ENCODE peak calls at places on chromosomes 2 and 18, in six cellular contexts. C is stomach; R is RWPE2; Z is right atrium auricular region; G is GM23338; T is CD8-positive, alpha-beta T cell. X is an unnamed sample.

GRCh38 chr2:98502556-98503335 is 58.1 kb downstream of the INPP4A start:
- DNase-seq in C (no peak), R (no peak), Z (peak; percentile 47), G (no peak), T (no peak), X (no peak)

GRCh38 chr2:30331869-30332268 is 100.5 kb downstream of the LBH start:
- DNase-seq in C (no peak), R (no peak), Z (no peak), G (no peak), T (no peak), X (no peak)

GRCh38 chr2:118750959-118751565 is 96.4 kb downstream of the EN1 start:
- DNase-seq in C (no peak), R (no peak), Z (no peak), G (no peak), T (no peak), X (no peak)

GRCh38 chr2:232528746-232529445 is 2.9 kb downstream of the CHRND start:
- DNase-seq in C (no peak), R (peak; percentile 30), Z (no peak), G (no peak), T (no peak), X (peak; percentile 41)

GRCh38 chr2:134173338-134174016 is 80.4 kb upstream of the MGAT5 start:
- DNase-seq in C (peak; percentile 54), R (no peak), Z (peak; percentile 60), G (no peak), T (no peak), X (no peak)

GRCh38 chr2:132632000-132632649 is 37.9 kb downstream of the LYPD1 start:
- DNase-seq in C (no peak), R (no peak), Z (no peak), G (no peak), T (no peak), X (no peak)

GRCh38 chr18:3852321-3852720 is 402.3 kb downstream of the TGIF1 start:
- DNase-seq in C (no peak), R (no peak), Z (no peak), G (peak; percentile 63), T (no peak), X (no peak)

GRCh38 chr2:130393318-130393910 is 37.6 kb downstream of the PTPN18 start:
- DNase-seq in C (no peak), R (no peak), Z (no peak), G (no peak), T (no peak), X (no peak)

GRCh38 chr2:149375801-149376349 is 45.5 kb downstream of the LYPD6 start:
- DNase-seq in C (no peak), R (no peak), Z (no peak), G (no peak), T (no peak), X (no peak)

GRCh38 chr2:128791120-128791982 is 472.7 kb upstream of the HS6ST1 start:
- DNase-seq in C (no peak), R (no peak), Z (peak; percentile 54), G (no peak), T (no peak), X (peak; percentile 46)

GRCh38 chr2:108535380-108535677 is 1.1 kb downstream of the LIMS1 start:
- DNase-seq in C (no peak), R (no peak), Z (no peak), G (peak; percentile 11), T (no peak), X (no peak)

GRCh38 chr2:73264783-73265182 is 19.5 kb downstream of the FBXO41 start:
- DNase-seq in C (no peak), R (no peak), Z (no peak), G (no peak), T (no peak), X (peak; percentile 46)

GRCh38 chr18:76081536-76081935 is 413.5 kb downstream of the ZNF516 start:
- DNase-seq in C (no peak), R (no peak), Z (no peak), G (no peak), T (no peak), X (no peak)

GRCh38 chr2:221205103-221205502 is 367.0 kb downstream of the EPHA4 start:
- DNase-seq in C (no peak), R (no peak), Z (no peak), G (no peak), T (no peak), X (no peak)

GRCh38 chr18:55316615-55317184 is 271.3 kb downstream of the TCF4 start:
- DNase-seq in C (no peak), R (no peak), Z (no peak), G (no peak), T (no peak), X (no peak)

GRCh38 chr2:33220533-33220932 is 255.9 kb upstream of the RASGRP3 start:
- DNase-seq in C (no peak), R (no peak), Z (no peak), G (no peak), T (no peak), X (no peak)

GRCh38 chr18:79353238-79353637 is 42.5 kb upstream of the NFATC1 start:
- DNase-seq in C (no peak), R (no peak), Z (no peak), G (peak; percentile 61), T (no peak), X (no peak)

GRCh38 chr2:148876589-148877402 is 1.8 kb downstream of the KIF5C start:
- DNase-seq in C (peak; percentile 27), R (no peak), Z (no peak), G (peak; percentile 95), T (peak; percentile 55), X (no peak)

DNA sequence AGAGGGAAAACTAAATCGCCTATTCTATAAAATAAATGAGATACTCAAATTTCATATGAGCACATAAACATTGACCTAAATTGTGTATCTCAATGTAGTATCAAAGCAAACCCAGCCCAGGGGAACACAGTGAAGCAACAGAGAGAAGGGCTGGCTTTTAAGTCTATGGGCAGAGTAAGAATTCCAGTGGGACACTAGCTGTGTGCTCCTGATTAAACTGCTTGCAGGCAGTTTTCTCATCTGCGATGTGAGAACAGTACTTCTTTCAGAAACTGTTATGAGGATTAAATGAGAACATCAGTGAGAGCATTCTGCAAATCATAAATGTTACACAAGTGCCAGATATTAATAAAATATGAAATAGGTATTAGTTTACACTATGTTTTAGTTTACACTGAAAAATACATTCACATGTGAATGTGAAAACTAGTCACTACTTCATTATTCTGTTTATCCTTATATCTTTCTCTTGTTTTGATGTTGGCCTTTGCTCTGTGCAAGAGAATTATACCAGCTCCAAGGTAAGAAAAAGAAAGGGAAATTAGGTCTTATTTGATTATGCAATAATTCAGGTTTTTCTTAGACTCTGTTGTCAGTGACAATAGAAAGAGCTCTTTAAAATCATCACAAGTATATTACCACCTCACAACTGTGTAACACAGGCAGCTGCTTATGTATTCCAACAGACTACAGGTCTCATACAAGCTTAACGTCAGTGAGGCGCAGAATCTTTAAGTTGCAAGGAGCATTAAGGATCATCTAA is 47.5 kb downstream of the GAREM1 start:
- DNase-seq in C (no peak), R (no peak), Z (no peak), G (no peak), T (no peak), X (no peak)
- H3K4me1 ChIP-seq in C (peaks cover 21% of the 10 kb centered on the region), R (peaks cover 11% of the 10 kb centered on the region), Z (peaks cover 86% of the 10 kb centered on the region), G (no peaks in the 10 kb centered on the region), T (no peaks in the 10 kb centered on the region), X (no peaks in the 10 kb centered on the region)

DNA sequence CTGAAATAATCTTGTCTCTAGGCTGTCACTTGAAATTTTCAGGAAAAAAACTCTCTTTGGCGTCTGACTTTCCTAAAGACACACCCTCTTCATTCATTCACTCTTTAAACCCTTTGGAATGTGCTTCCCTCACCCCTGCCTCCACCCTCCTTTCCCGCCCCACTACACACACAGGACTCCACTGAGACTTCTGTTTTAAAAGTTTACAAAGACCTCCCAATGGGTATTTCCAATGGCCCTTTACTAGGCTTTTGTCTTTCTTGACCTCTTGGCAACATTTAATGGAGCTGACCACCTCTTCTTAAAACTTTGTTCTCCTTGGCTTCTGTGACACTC is 96.1 kb downstream of the RBMS1 start:
- DNase-seq in C (no peak), R (no peak), Z (no peak), G (peak; percentile 61), T (no peak), X (no peak)
- H3K4me1 ChIP-seq in C (peaks cover 18% of the 10 kb centered on the region), R (peaks cover 77% of the 10 kb centered on the region), Z (peaks cover 44% of the 10 kb centered on the region), G (peaks cover 53% of the 10 kb centered on the region), T (peaks cover 85% of the 10 kb centered on the region), X (peaks cover 52% of the 10 kb centered on the region)

GRCh38 chr2:218401834-218402370 is 2.2 kb downstream of the CTDSP1 start:
- DNase-seq in C (no peak), R (no peak), Z (no peak), G (no peak), T (peak; percentile 6), X (peak; percentile 68)
- H3K4me1 ChIP-seq in C (peaks cover 65% of the 10 kb centered on the region), R (peaks cover 8% of the 10 kb centered on the region), Z (peaks cover 73% of the 10 kb centered on the region), G (peaks cover 24% of the 10 kb centered on the region), T (peaks cover 55% of the 10 kb centered on the region), X (peaks cover 41% of the 10 kb centered on the region)

DNA sequence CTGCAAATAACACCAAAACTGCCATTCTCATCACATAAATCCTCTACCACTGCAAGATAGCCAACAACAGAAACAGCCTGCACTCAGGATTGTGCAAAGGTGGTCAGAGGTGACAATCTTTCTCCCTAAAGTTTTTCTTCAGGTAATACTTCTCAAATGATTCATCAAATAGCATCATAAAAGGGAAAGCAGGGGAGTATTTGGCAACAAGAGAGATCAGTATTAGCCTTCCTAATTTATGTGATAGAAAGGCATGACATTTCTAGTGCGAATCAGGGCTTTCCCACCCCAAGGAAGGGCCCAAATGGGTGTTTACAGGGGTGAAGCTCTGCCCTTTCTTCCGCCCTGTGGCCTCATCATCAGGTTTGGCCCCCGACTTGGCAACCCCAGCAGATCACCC is 64.5 kb downstream of the STK39 start:
- DNase-seq in C (no peak), R (no peak), Z (no peak), G (no peak), T (no peak), X (no peak)
- H3K4me1 ChIP-seq in C (peaks cover 13% of the 10 kb centered on the region), R (peaks cover 60% of the 10 kb centered on the region), Z (peaks cover 24% of the 10 kb centered on the region), G (peaks cover 50% of the 10 kb centered on the region), T (peaks cover 5% of the 10 kb centered on the region), X (peaks cover 22% of the 10 kb centered on the region)

GRCh38 chr18:28091197-28091596 is 85.7 kb downstream of the CDH2 start:
- DNase-seq in C (no peak), R (no peak), Z (no peak), G (no peak), T (no peak), X (no peak)
- H3K4me1 ChIP-seq in C (no peaks in the 10 kb centered on the region), R (peaks cover 3% of the 10 kb centered on the region), Z (peaks cover 31% of the 10 kb centered on the region), G (peaks cover 41% of the 10 kb centered on the region), T (no peaks in the 10 kb centered on the region), X (no peaks in the 10 kb centered on the region)

GRCh38 chr2:40450066-40450841 is 1.6 kb downstream of the SLC8A1 start:
- DNase-seq in C (no peak), R (no peak), Z (no peak), G (peak; percentile 20), T (no peak), X (no peak)
- H3K4me1 ChIP-seq in C (no peaks in the 10 kb centered on the region), R (peaks cover 16% of the 10 kb centered on the region), Z (peaks cover 54% of the 10 kb centered on the region), G (peaks cover 44% of the 10 kb centered on the region), T (no peaks in the 10 kb centered on the region), X (peaks cover 13% of the 10 kb centered on the region)

DNA sequence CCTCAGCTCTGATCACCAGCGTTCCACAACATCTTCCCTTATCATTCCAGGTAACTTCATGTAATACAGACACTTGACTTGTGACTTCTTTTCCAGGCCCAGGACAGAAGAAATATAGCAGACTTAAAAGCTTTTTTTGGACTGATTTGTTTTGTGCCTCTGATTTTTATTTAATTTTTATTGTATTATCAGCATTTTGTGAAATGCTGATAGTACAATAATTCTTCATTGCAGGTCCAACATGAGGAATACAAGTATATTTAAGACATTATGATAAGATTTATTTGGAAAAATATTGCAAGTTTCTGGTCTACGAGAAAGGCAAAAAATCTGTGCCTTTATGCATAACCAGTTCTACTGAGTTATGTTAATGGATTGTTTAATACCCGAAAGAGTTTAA is 94.5 kb upstream of the THUMPD2 start:
- DNase-seq in C (no peak), R (no peak), Z (no peak), G (no peak), T (no peak), X (no peak)
- H3K4me1 ChIP-seq in C (no peaks in the 10 kb centered on the region), R (peaks cover 12% of the 10 kb centered on the region), Z (peaks cover 5% of the 10 kb centered on the region), G (no peaks in the 10 kb centered on the region), T (no peaks in the 10 kb centered on the region), X (no peaks in the 10 kb centered on the region)

X was measured in upper lobe of right lung.